ENCODE peak calls at places on chromosome 2, in four cellular contexts. Z, Q, N and D are unnamed samples.

GRCh38 chr2:66239655-66240054 is 195.3 kb upstream of the MEIS1 start:
- DNase-seq in Z (peak), Q (no peak), N (no peak), D (peak)

GRCh38 chr2:121283670-121284245 is 1.2 kb downstream of the TFCP2L1 start:
- DNase-seq in Z (no peak), Q (no peak), N (no peak), D (no peak)

GRCh38 chr2:189129971-189130370 is 49.6 kb downstream of the COL5A2 start:
- DNase-seq in Z (no peak), Q (no peak), N (no peak), D (no peak)

GRCh38 chr2:68319397-68320117 is at the start of gene CNRIP1:
- DNase-seq in Z (peak), Q (no peak), N (peak), D (peak)

GRCh38 chr2:219352448-219353023 is 20.0 kb upstream of the RESP18 start:
- DNase-seq in Z (no peak), Q (no peak), N (peak), D (no peak)

GRCh38 chr2:53575606-53576360 is 191.8 kb upstream of the CHAC2 start:
- DNase-seq in Z (no peak), Q (no peak), N (no peak), D (no peak)

GRCh38 chr2:228541794-228542193 is 360.3 kb upstream of the SPHKAP start:
- DNase-seq in Z (no peak), Q (no peak), N (no peak), D (no peak)

GRCh38 chr2:163701399-163702195 is 34.2 kb downstream of the FIGN start:
- DNase-seq in Z (no peak), Q (no peak), N (no peak), D (no peak)

GRCh38 chr2:190177249-190177648 is 114.7 kb upstream of the MSTN start:
- DNase-seq in Z (no peak), Q (no peak), N (no peak), D (no peak)

GRCh38 chr2:64625352-64626145 is 28.2 kb downstream of the SERTAD2 start:
- DNase-seq in Z (no peak), Q (no peak), N (no peak), D (no peak)

GRCh38 chr2:94996401-94997100 is 29.0 kb upstream of the MAL start:
- DNase-seq in Z (no peak), Q (no peak), N (no peak), D (no peak)

GRCh38 chr2:7691961-7692656 is 774.9 kb downstream of the RNF144A start:
- DNase-seq in Z (no peak), Q (no peak), N (no peak), D (no peak)

GRCh38 chr2:8794923-8795825 is 42.2 kb downstream of the KIDINS220 start:
- DNase-seq in Z (no peak), Q (no peak), N (no peak), D (peak)

GRCh38 chr2:235232474-235233435 is 261.1 kb upstream of the AGAP1 start:
- DNase-seq in Z (no peak), Q (no peak), N (no peak), D (no peak)

GRCh38 chr2:39008663-39009062 is 112.2 kb downstream of the SOS1 start:
- DNase-seq in Z (no peak), Q (no peak), N (no peak), D (no peak)

GRCh38 chr2:117058366-117058765 is 756.1 kb upstream of the DDX18 start:
- DNase-seq in Z (no peak), Q (no peak), N (no peak), D (no peak)

GRCh38 chr2:191049728-191050639 is 36.0 kb upstream of the STAT1 start:
- DNase-seq in Z (no peak), Q (no peak), N (peak), D (no peak)

GRCh38 chr2:200033939-200034338 is 78.6 kb downstream of the MAIP1 start:
- DNase-seq in Z (no peak), Q (no peak), N (no peak), D (no peak)

GRCh38 chr2:8575810-8576423 is 105.9 kb upstream of the ID2 start:
- DNase-seq in Z (no peak), Q (no peak), N (no peak), D (no peak)

GRCh38 chr2:43340066-43340465 is 113.7 kb upstream of the ZFP36L2 start:
- DNase-seq in Z (no peak), Q (no peak), N (no peak), D (no peak)

GRCh38 chr2:64548795-64549194 is 24.7 kb downstream of the AFTPH start:
- DNase-seq in Z (no peak), Q (no peak), N (no peak), D (no peak)

GRCh38 chr2:228039752-228040534 is 141.5 kb downstream of the SPHKAP start:
- DNase-seq in Z (no peak), Q (no peak), N (peak), D (no peak)

GRCh38 chr2:85801871-85802270 is 48.1 kb downstream of the ATOH8 start:
- DNase-seq in Z (no peak), Q (no peak), N (no peak), D (no peak)

GRCh38 chr2:85797959-85798358 is 44.2 kb downstream of the ATOH8 start:
- DNase-seq in Z (no peak), Q (no peak), N (peak), D (no peak)

GRCh38 chr2:85797263-85797660 is 43.5 kb downstream of the ATOH8 start:
- DNase-seq in Z (no peak), Q (no peak), N (no peak), D (no peak)

GRCh38 chr2:85800576-85800975 is 46.8 kb downstream of the ATOH8 start:
- DNase-seq in Z (no peak), Q (no peak), N (no peak), D (no peak)

GRCh38 chr2:85799215-85799956 is 45.6 kb downstream of the ATOH8 start:
- DNase-seq in Z (no peak), Q (peak), N (peak), D (no peak)
- TF ChIP-seq POLR2A in Z (no peak), Q (no peak), N (no peak), D (no peak)

GRCh38 chr2:131042161-131042775 is 51.0 kb downstream of the FAM168B start:
- DNase-seq in Z (no peak), Q (no peak), N (no peak), D (no peak)
- H3K4me3 ChIP-seq in Z (no peak), Q (no peak), N (no peak), D (no peak)

GRCh38 chr2:61712060-61712459 is 141.8 kb downstream of the FAM161A start:
- DNase-seq in Z (no peak), Q (no peak), N (no peak), D (no peak)
- H3K27ac ChIP-seq in Z (no peak), Q (no peak), N (no peak), D (no peak)

GRCh38 chr2:150486539-150487484 is 655 bp downstream of the RND3 start:
- DNase-seq in Z (peak), Q (peak), N (no peak), D (peak)

GRCh38 chr2:150485871-150486538 is 1.5 kb downstream of the RND3 start:
- DNase-seq in Z (peak), Q (peak), N (peak), D (peak)

GRCh38 chr2:150490466-150490865 is 3.0 kb upstream of the RND3 start:
- DNase-seq in Z (no peak), Q (no peak), N (no peak), D (no peak)

GRCh38 chr2:150485114-150485870 is 2.2 kb downstream of the RND3 start:
- DNase-seq in Z (peak), Q (peak), N (peak), D (peak)

GRCh38 chr2:150487537-150488429 is at the start of gene RND3:
- DNase-seq in Z (peak), Q (peak), N (peak), D (peak)
- TF ChIP-seq POLR2A in Z (peak), Q (peak), N (peak), D (peak)